ENCODE peak calls at places on chromosomes 4 and X, in four cellular contexts. T is kidney, K is heart left ventricle, W is HepG2. L is an unnamed sample.

GRCh38 chr4:112557676-112558411 is 41.9 kb upstream of the NEUROG2 start:
- DNase-seq in T (no peak), K (no peak), W (no peak), L (no peak)

GRCh38 chr4:57116245-57116644 is 6.1 kb upstream of the IGFBP7 start:
- DNase-seq in T (no peak), K (no peak), W (no peak), L (no peak)

GRCh38 chrX:132266583-132267355 is 47.5 kb upstream of the RAP2C start:
- DNase-seq in T (no peak), K (no peak), W (no peak), L (no peak)

GRCh38 chr4:181688416-181688815 is 554.8 kb upstream of the TENM3 start:
- DNase-seq in T (no peak), K (no peak), W (no peak), L (no peak)

GRCh38 chr4:26601204-26601603 is 17.3 kb downstream of the TBC1D19 start:
- DNase-seq in T (no peak), K (no peak), W (no peak), L (no peak)

GRCh38 chrX:21132686-21133393 is 241.4 kb upstream of the CNKSR2 start:
- DNase-seq in T (no peak), K (no peak), W (no peak), L (no peak)

GRCh38 chr4:112881842-112882241 is 167.6 kb upstream of the ANK2 start:
- DNase-seq in T (no peak), K (no peak), W (no peak), L (no peak)

GRCh38 chr4:40846556-40846955 is 96.8 kb downstream of the NSUN7 start:
- DNase-seq in T (no peak), K (no peak), W (no peak), L (no peak)

GRCh38 chr4:172390341-172390740 is 577.1 kb downstream of the GALNTL6 start:
- DNase-seq in T (no peak), K (no peak), W (no peak), L (no peak)

GRCh38 chrX:110420771-110421498 is 62.3 kb downstream of the RTL9 start:
- DNase-seq in T (no peak), K (no peak), W (no peak), L (no peak)

GRCh38 chr4:113801882-113802281 is 40.3 kb upstream of the CAMK2D start:
- DNase-seq in T (no peak), K (no peak), W (no peak), L (no peak)

GRCh38 chr4:144575181-144575580 is 70.8 kb upstream of the HHIP start:
- DNase-seq in T (no peak), K (no peak), W (no peak), L (no peak)

GRCh38 chrX:34578237-34578636 is 78.8 kb downstream of the TMEM47 start:
- DNase-seq in T (no peak), K (no peak), W (no peak), L (no peak)

GRCh38 chrX:67636532-67636931 is 92.7 kb downstream of the AR start:
- DNase-seq in T (no peak), K (no peak), W (no peak), L (no peak)

GRCh38 chr4:63212075-63212474 is 1197.2 kb downstream of the TECRL start:
- DNase-seq in T (no peak), K (no peak), W (no peak), L (no peak)

GRCh38 chr4:89363156-89363555 is 55.6 kb upstream of the GPRIN3 start:
- DNase-seq in T (no peak), K (no peak), W (no peak), L (no peak)

GRCh38 chr4:147201016-147201415 is 255.4 kb upstream of the TTC29 start:
- DNase-seq in T (no peak), K (no peak), W (no peak), L (no peak)

GRCh38 chr4:78923459-78924312 is 15.6 kb downstream of the PAQR3 start:
- DNase-seq in T (no peak), K (no peak), W (peak; percentile 25), L (no peak)

GRCh38 chr4:17494258-17494657 is 17.6 kb downstream of the QDPR start:
- DNase-seq in T (no peak), K (no peak), W (no peak), L (no peak)

GRCh38 chrX:40171513-40172168 is 73.9 kb upstream of the BCOR start:
- DNase-seq in T (peak; percentile 79), K (no peak), W (no peak), L (no peak)

GRCh38 chrX:153956044-153956907 is 11.8 kb upstream of the RENBP start:
- DNase-seq in T (peak; percentile 70), K (no peak), W (no peak), L (no peak)

GRCh38 chr4:80989921-80990544 is 40.5 kb upstream of the BMP3 start:
- DNase-seq in T (no peak), K (no peak), W (peak; percentile 40), L (no peak)

GRCh38 chr4:57119054-57119651 is 9.0 kb upstream of the IGFBP7 start:
- DNase-seq in T (peak; percentile 87), K (peak; percentile 68), W (no peak), L (peak; percentile 55)

GRCh38 chr4:67167849-67168248 is 377.5 kb downstream of the CENPC start:
- DNase-seq in T (no peak), K (no peak), W (no peak), L (no peak)

GRCh38 chr4:90456891-90457290 is 329.7 kb downstream of the CCSER1 start:
- DNase-seq in T (no peak), K (no peak), W (no peak), L (no peak)

GRCh38 chrX:34884693-34885277 is 57.8 kb upstream of the FAM47B start:
- DNase-seq in T (no peak), K (no peak), W (no peak), L (no peak)

GRCh38 chr4:146567396-146567795 is 45.7 kb upstream of the SLC10A7 start:
- DNase-seq in T (no peak), K (no peak), W (no peak), L (no peak)

GRCh38 chr4:24912252-24913098 is at the start of gene CCDC149:
- DNase-seq in T (peak; percentile 93), K (peak; percentile 74), W (peak; percentile 13), L (peak; percentile 71)

GRCh38 chr4:47736555-47736954 is 101.3 kb downstream of the CORIN start:
- DNase-seq in T (no peak), K (no peak), W (no peak), L (no peak)

GRCh38 chrX:9873952-9874351 is 87.7 kb downstream of the SHROOM2 start:
- DNase-seq in T (no peak), K (no peak), W (peak; percentile 24), L (no peak)

GRCh38 chrX:46627700-46628405 is 54.3 kb downstream of the CHST7 start:
- DNase-seq in T (no peak), K (no peak), W (no peak), L (no peak)

GRCh38 chrX:35382966-35383365 is 415.2 kb upstream of the MAGEB16 start:
- DNase-seq in T (no peak), K (no peak), W (no peak), L (no peak)

GRCh38 chr4:140135529-140136021 is 18.4 kb downstream of the MAML3 start:
- DNase-seq in T (peak; percentile 84), K (peak; percentile 41), W (no peak), L (peak; percentile 55)

DNA sequence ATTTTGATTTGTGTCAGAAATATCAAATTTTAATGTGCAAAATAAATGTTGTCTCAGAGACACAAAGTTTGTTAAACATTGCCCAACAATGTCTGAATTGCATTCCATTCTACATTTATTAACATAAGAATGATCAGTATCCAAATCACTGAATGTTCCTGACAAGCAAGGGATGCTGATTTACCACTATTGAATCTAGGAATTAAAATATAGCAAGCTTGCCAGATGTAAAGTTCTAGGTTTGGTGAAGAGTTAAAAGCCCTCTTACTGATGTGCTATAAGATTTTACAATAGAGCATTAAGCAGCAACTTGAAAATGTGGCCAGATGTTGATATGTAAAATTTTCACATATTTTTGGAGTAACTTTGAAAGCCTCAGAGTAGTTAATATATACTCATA is 489.3 kb upstream of the CTSO start:
- DNase-seq in T (no peak), K (no peak), W (no peak), L (no peak)
- H3K27ac ChIP-seq in T (no peak overlapping the region), K (no peak overlapping the region), W (no peak overlapping the region), L (no peak overlapping the region)

GRCh38 chr4:76499461-76499860 is 64.4 kb downstream of the SHROOM3 start:
- DNase-seq in T (no peak), K (no peak), W (no peak), L (no peak)

DNA sequence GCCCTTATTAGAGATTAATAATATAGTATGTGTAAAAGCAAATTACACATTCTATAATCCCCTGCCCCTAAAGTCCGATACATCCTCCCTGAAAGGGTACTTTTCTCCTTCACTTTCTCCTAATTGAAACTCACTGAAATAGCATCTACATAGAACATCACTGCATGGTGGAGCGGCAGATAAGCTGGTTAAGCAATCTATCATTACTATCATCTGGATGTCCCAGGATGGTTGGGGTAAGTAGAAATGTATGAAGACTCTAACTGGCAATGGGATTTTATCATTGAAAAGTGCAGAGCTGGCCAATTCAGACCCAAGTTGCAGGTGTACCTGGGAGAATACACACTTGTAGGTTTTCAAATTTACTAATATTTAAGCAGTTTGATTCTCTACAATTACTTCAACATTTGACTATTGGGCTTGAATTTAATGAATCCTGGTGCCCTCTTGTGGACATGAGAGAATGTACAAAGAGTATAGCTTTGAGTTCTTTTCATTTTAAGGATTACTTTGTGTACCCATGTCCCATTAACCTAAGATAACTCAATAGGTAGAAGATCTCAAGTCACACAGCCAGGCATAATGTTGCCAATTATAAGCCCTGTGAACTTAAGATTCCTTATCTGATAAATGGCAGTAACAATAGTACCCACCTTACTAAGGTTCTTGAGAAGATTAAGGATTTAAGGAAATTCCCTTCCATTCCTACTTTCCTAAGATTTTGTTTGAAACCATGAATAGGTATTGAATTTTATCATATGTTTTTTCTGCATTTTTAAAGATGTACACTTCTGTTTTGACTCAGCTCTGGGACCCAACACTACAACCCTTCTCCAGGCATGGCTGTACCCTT is 69.8 kb downstream of the SHROOM3 start:
- DNase-seq in T (no peak), K (no peak), W (peak; percentile 36), L (no peak)
- TF ChIP-seq CTCF in T (peak; percentile 59), K (peak; percentile 49), W (peak; percentile 62), L (peak; percentile 76)

GRCh38 chrX:81729269-81729777 is 527.4 kb downstream of the SH3BGRL start:
- DNase-seq in T (no peak), K (no peak), W (no peak), L (no peak)
- H3K9me3 ChIP-seq in T (no peaks in the 10 kb centered on the region), K (peaks cover 32% of the 10 kb centered on the region), W (peaks cover 59% of the 10 kb centered on the region), L (peaks cover 32% of the 10 kb centered on the region)

DNA sequence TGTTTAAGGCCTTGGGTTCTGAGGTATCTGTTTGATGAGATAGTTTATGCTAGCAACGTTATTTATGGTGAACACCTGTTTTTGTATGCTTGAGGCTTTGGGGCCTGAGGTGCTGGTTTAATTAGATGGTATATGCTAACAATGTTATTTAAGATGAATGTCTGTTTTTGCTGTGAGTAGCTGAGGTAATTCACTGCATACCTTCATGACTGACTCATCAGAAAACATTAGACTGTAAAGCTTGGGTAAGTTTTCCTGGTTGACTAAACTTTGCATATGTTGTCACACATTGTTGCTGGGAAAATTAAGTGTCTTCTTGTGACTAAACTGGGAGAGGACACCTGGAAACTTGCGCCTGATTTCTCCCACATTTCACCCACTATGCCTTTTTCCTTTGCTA is 1026.6 kb downstream of the RAPGEF2 start:
- DNase-seq in T (no peak), K (no peak), W (no peak), L (no peak)
- H3K27ac ChIP-seq in T (no peak overlapping the region), K (no peak overlapping the region), W (no peak overlapping the region), L (no peak overlapping the region)

DNA sequence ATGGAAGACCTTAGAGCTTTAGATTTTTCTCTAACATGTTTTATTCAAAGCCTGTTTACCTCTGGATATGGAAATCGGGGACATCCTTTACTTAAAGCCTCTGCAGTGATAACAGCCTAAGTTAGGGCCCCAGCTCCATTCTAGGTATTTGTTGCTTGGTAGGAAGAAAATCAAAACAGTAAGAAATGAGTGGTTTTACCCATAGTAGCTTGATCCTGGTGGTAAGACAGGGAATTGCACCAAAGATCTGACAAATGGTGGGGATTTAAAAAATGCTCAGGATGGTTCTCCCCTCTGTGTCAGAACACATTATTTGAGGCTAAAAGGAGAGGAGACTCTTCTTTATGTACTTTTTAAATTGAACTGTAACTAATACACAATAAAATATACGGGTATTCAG is 52.4 kb downstream of the AFF2 start:
- DNase-seq in T (no peak), K (no peak), W (no peak), L (no peak)
- TF ChIP-seq CTCF in T (no peak), K (peak; percentile 17), W (no peak), L (no peak)